ENCODE peak calls at places on chromosome 12, in six cellular contexts. I is HCT116, Q is GM12878, F is SK-N-SH, H is K562, J is HepG2. L is an unnamed sample.

GRCh38 chr12:12384601-12385321 is 27.9 kb downstream of the BORCS5 start:
- DNase-seq in I (no peak), Q (no peak), F (peak), H (peak), J (peak), L (no peak)

GRCh38 chr12:50745861-50746260 is 18.0 kb upstream of the ATF1 start:
- DNase-seq in I (no peak), Q (no peak), F (no peak), H (no peak), J (no peak), L (no peak)

GRCh38 chr12:103743788-103744187 is 97.2 kb downstream of the NT5DC3 start:
- DNase-seq in I (no peak), Q (no peak), F (no peak), H (no peak), J (no peak), L (no peak)

GRCh38 chr12:13900718-13901117 is 80.7 kb downstream of the GRIN2B start:
- DNase-seq in I (no peak), Q (no peak), F (no peak), H (no peak), J (no peak), L (no peak)

GRCh38 chr12:25023808-25024207 is 74.9 kb upstream of the BCAT1 start:
- DNase-seq in I (no peak), Q (no peak), F (no peak), H (no peak), J (no peak), L (no peak)

GRCh38 chr12:12985817-12986408 is 14.2 kb downstream of the HEBP1 start:
- DNase-seq in I (peak), Q (no peak), F (peak), H (peak), J (peak), L (no peak)

GRCh38 chr12:56326126-56326525 is 7.7 kb downstream of the PAN2 start:
- DNase-seq in I (no peak), Q (no peak), F (no peak), H (no peak), J (no peak), L (no peak)

GRCh38 chr12:116015525-116015924 is 262.0 kb downstream of the MED13L start:
- DNase-seq in I (no peak), Q (no peak), F (peak), H (no peak), J (peak), L (no peak)

GRCh38 chr12:122064034-122064777 is 14.3 kb upstream of the MLXIP start:
- DNase-seq in I (peak), Q (peak), F (peak), H (peak), J (peak), L (peak)

GRCh38 chr12:122088181-122088810 is 9.7 kb downstream of the MLXIP start:
- DNase-seq in I (no peak), Q (no peak), F (no peak), H (no peak), J (no peak), L (no peak)

GRCh38 chr12:110739894-110740293 is 2.8 kb downstream of the PPP1CC start:
- DNase-seq in I (no peak), Q (no peak), F (no peak), H (no peak), J (no peak), L (no peak)

GRCh38 chr12:29200586-29200985 is 51.5 kb downstream of the FAR2 start:
- DNase-seq in I (no peak), Q (no peak), F (no peak), H (no peak), J (no peak), L (no peak)

GRCh38 chr12:132711169-132711843 is 664 bp downstream of the PGAM5 start:
- DNase-seq in I (no peak), Q (no peak), F (peak), H (no peak), J (no peak), L (no peak)

GRCh38 chr12:11085419-11085818 is 6.7 kb downstream of the TAS2R43 start:
- DNase-seq in I (no peak), Q (peak), F (no peak), H (no peak), J (no peak), L (no peak)

GRCh38 chr12:115852054-115852453 is 425.4 kb downstream of the MED13L start:
- DNase-seq in I (no peak), Q (no peak), F (no peak), H (no peak), J (no peak), L (no peak)

GRCh38 chr12:69687390-69687789 is 11.7 kb downstream of the BEST3 start:
- DNase-seq in I (no peak), Q (no peak), F (no peak), H (no peak), J (no peak), L (no peak)

GRCh38 chr12:122875590-122876220 is 20.2 kb downstream of the VPS37B start:
- DNase-seq in I (no peak), Q (peak), F (peak), H (no peak), J (no peak), L (no peak)

GRCh38 chr12:45695035-45695434 is 34.5 kb upstream of the ARID2 start:
- DNase-seq in I (no peak), Q (no peak), F (no peak), H (no peak), J (no peak), L (no peak)

GRCh38 chr12:1681493-1681807 is 9.4 kb upstream of the ADIPOR2 start:
- DNase-seq in I (no peak), Q (no peak), F (no peak), H (no peak), J (no peak), L (no peak)

GRCh38 chr12:102407776-102408486 is 72.4 kb downstream of the IGF1 start:
- DNase-seq in I (no peak), Q (no peak), F (no peak), H (no peak), J (no peak), L (no peak)

GRCh38 chr12:24709201-24709600 is 239.7 kb downstream of the BCAT1 start:
- DNase-seq in I (no peak), Q (no peak), F (no peak), H (peak), J (no peak), L (no peak)

GRCh38 chr12:23221066-23221465 is 596.1 kb downstream of the ETNK1 start:
- DNase-seq in I (no peak), Q (no peak), F (peak), H (no peak), J (no peak), L (no peak)

GRCh38 chr12:109458086-109458485 is 19.0 kb downstream of the KCTD10 start:
- DNase-seq in I (no peak), Q (no peak), F (no peak), H (no peak), J (no peak), L (no peak)

GRCh38 chr12:30967026-30967425 is 40.5 kb downstream of the TSPAN11 start:
- DNase-seq in I (no peak), Q (no peak), F (no peak), H (no peak), J (no peak), L (no peak)

GRCh38 chr12:11861155-11861863 is 209.4 kb upstream of the BCL2L14 start:
- DNase-seq in I (no peak), Q (no peak), F (peak), H (no peak), J (no peak), L (no peak)

GRCh38 chr12:52833922-52834726 is at the start of gene KRT79:
- DNase-seq in I (no peak), Q (no peak), F (no peak), H (no peak), J (no peak), L (no peak)
- TF ChIP-seq POLR2AphosphoS5 in I (no peak), Q (no peak), F (no peak), H (no peak), J (no peak), L (no peak)

DNA sequence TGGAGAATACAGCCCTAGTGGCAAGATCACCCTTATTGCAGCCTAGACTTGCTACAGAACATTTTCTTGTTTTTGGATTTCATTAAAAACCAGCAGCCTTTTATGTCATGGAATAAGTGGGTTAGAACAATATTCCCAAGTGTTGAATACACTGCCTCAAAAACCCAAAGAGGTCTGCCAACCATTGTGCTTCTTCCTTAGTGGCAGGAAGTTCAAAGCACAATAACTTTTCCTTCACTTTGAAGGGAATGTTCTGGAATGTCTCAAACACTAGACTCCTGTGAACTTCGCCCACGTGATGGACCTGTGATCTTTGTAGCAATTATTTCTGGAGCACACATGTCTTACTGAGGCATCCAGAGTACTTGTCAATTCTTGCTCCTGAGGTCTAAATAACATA is 8.5 kb downstream of the SLC17A8 start:
- DNase-seq in I (no peak), Q (no peak), F (no peak), H (no peak), J (no peak), L (no peak)
- H3K9ac ChIP-seq in I (no peak), Q (no peak), F (no peak), H (no peak), J (no peak), L (no peak)

GRCh38 chr12:64608901-64609542 is 1.3 kb upstream of the RASSF3 start:
- DNase-seq in I (peak), Q (peak), F (peak), H (peak), J (peak), L (no peak)
- TF ChIP-seq POLR2AphosphoS5 in I (peak), Q (no peak), F (peak), H (peak), J (peak), L (no peak)

GRCh38 chr12:124032265-124032886 is 59.4 kb downstream of the ZNF664 start:
- DNase-seq in I (peak), Q (no peak), F (peak), H (peak), J (peak), L (peak)

GRCh38 chr12:124030510-124030909 is 57.5 kb downstream of the ZNF664 start:
- DNase-seq in I (no peak), Q (no peak), F (peak), H (peak), J (no peak), L (no peak)

GRCh38 chr12:124030008-124030407 is 57.0 kb downstream of the ZNF664 start:
- DNase-seq in I (no peak), Q (no peak), F (no peak), H (no peak), J (no peak), L (no peak)

GRCh38 chr12:124028560-124028935 is 55.5 kb downstream of the ZNF664 start:
- DNase-seq in I (no peak), Q (no peak), F (no peak), H (no peak), J (no peak), L (no peak)

GRCh38 chr12:124031058-124031457 is 58.0 kb downstream of the ZNF664 start:
- DNase-seq in I (no peak), Q (no peak), F (no peak), H (no peak), J (no peak), L (no peak)
- H3K9ac ChIP-seq in I (no peak), Q (no peak), F (no peak), H (no peak), J (no peak), L (no peak)

GRCh38 chr12:639988-640387 is 23.3 kb downstream of the NINJ2 start:
- DNase-seq in I (no peak), Q (no peak), F (no peak), H (no peak), J (no peak), L (no peak)
- TF ChIP-seq POLR2AphosphoS5 in I (no peak), Q (no peak), F (no peak), H (no peak), J (no peak), L (no peak)

L was measured in SK-N-MC.